ENCODE peak calls at places on chromosomes 4 and X, in ten cellular contexts. One of them, this sample, is unnamed.

GRCh38 chrX:119477812-119478232 is 9.6 kb downstream of the SLC25A5 start:
- DNase-seq in NCI-H187 treated with DMSO at 0.1 percent for 48 hours: no peak
- DNase-seq in kidney: no peak
- DNase-seq in caudate nucleus: no peak
- DNase-seq in psoas muscle: peak
- DNase-seq in naive thymus-derived CD4-positive, alpha-beta T cell: no peak
- DNase-seq in breast epithelium: no peak
- DNase-seq in left colon: no peak
- DNase-seq in activated CD4-positive, alpha-beta T cell treated with anti-CD3 and anti-CD28 coated beads for 24 hours: no peak
- DNase-seq in EL: peak
- DNase-seq in this sample: peak

GRCh38 chr4:114077610-114078009 is 98.2 kb upstream of the ARSJ start:
- DNase-seq in kidney: no peak
- DNase-seq in activated CD4-positive, alpha-beta T cell treated with anti-CD3 and anti-CD28 coated beads for 24 hours: no peak
- DNase-seq in caudate nucleus: no peak
- DNase-seq in EL: peak
- DNase-seq in breast epithelium: no peak
- DNase-seq in psoas muscle: no peak
- DNase-seq in NCI-H187 treated with DMSO at 0.1 percent for 48 hours: no peak
- DNase-seq in naive thymus-derived CD4-positive, alpha-beta T cell: no peak
- DNase-seq in left colon: no peak
- DNase-seq in this sample: peak

GRCh38 chrX:124256209-124256608 is 76.3 kb upstream of the TEX13D start:
- DNase-seq in NCI-H187 treated with DMSO at 0.1 percent for 48 hours: no peak
- DNase-seq in activated CD4-positive, alpha-beta T cell treated with anti-CD3 and anti-CD28 coated beads for 24 hours: no peak
- DNase-seq in breast epithelium: no peak
- DNase-seq in EL: peak
- DNase-seq in psoas muscle: no peak
- DNase-seq in naive thymus-derived CD4-positive, alpha-beta T cell: no peak
- DNase-seq in kidney: no peak
- DNase-seq in caudate nucleus: no peak
- DNase-seq in left colon: no peak
- DNase-seq in this sample: no peak

GRCh38 chr4:16750882-16751642 is 147.4 kb downstream of the LDB2 start:
- DNase-seq in EL: no peak
- DNase-seq in left colon: no peak
- DNase-seq in breast epithelium: no peak
- DNase-seq in naive thymus-derived CD4-positive, alpha-beta T cell: no peak
- DNase-seq in psoas muscle: no peak
- DNase-seq in NCI-H187 treated with DMSO at 0.1 percent for 48 hours: no peak
- DNase-seq in kidney: no peak
- DNase-seq in activated CD4-positive, alpha-beta T cell treated with anti-CD3 and anti-CD28 coated beads for 24 hours: no peak
- DNase-seq in caudate nucleus: no peak
- DNase-seq in this sample: no peak

GRCh38 chr4:139919513-139919912 is 234.5 kb downstream of the MAML3 start:
- DNase-seq in naive thymus-derived CD4-positive, alpha-beta T cell: no peak
- DNase-seq in psoas muscle: no peak
- DNase-seq in left colon: no peak
- DNase-seq in breast epithelium: peak
- DNase-seq in activated CD4-positive, alpha-beta T cell treated with anti-CD3 and anti-CD28 coated beads for 24 hours: no peak
- DNase-seq in NCI-H187 treated with DMSO at 0.1 percent for 48 hours: no peak
- DNase-seq in EL: peak
- DNase-seq in kidney: no peak
- DNase-seq in caudate nucleus: peak
- DNase-seq in this sample: no peak

GRCh38 chrX:108722561-108722960 is 13.8 kb downstream of the IRS4 start:
- DNase-seq in breast epithelium: no peak
- DNase-seq in caudate nucleus: no peak
- DNase-seq in kidney: no peak
- DNase-seq in left colon: no peak
- DNase-seq in NCI-H187 treated with DMSO at 0.1 percent for 48 hours: no peak
- DNase-seq in activated CD4-positive, alpha-beta T cell treated with anti-CD3 and anti-CD28 coated beads for 24 hours: no peak
- DNase-seq in psoas muscle: no peak
- DNase-seq in naive thymus-derived CD4-positive, alpha-beta T cell: no peak
- DNase-seq in EL: no peak
- DNase-seq in this sample: no peak

GRCh38 chrX:107562482-107562881 is 65.8 kb upstream of the PRPS1 start:
- DNase-seq in kidney: no peak
- DNase-seq in left colon: no peak
- DNase-seq in naive thymus-derived CD4-positive, alpha-beta T cell: no peak
- DNase-seq in caudate nucleus: no peak
- DNase-seq in EL: peak
- DNase-seq in activated CD4-positive, alpha-beta T cell treated with anti-CD3 and anti-CD28 coated beads for 24 hours: no peak
- DNase-seq in psoas muscle: no peak
- DNase-seq in NCI-H187 treated with DMSO at 0.1 percent for 48 hours: no peak
- DNase-seq in breast epithelium: no peak
- DNase-seq in this sample: no peak

GRCh38 chr4:185062606-185063005 is 44.3 kb downstream of the HELT start:
- DNase-seq in psoas muscle: no peak
- DNase-seq in left colon: no peak
- DNase-seq in naive thymus-derived CD4-positive, alpha-beta T cell: no peak
- DNase-seq in NCI-H187 treated with DMSO at 0.1 percent for 48 hours: no peak
- DNase-seq in activated CD4-positive, alpha-beta T cell treated with anti-CD3 and anti-CD28 coated beads for 24 hours: no peak
- DNase-seq in EL: no peak
- DNase-seq in breast epithelium: no peak
- DNase-seq in kidney: no peak
- DNase-seq in caudate nucleus: no peak
- DNase-seq in this sample: no peak

GRCh38 chrX:373641-374471 is 12.9 kb downstream of the PPP2R3B start:
- DNase-seq in activated CD4-positive, alpha-beta T cell treated with anti-CD3 and anti-CD28 coated beads for 24 hours: peak
- DNase-seq in kidney: no peak
- DNase-seq in left colon: no peak
- DNase-seq in naive thymus-derived CD4-positive, alpha-beta T cell: peak
- DNase-seq in EL: peak
- DNase-seq in breast epithelium: no peak
- DNase-seq in caudate nucleus: no peak
- DNase-seq in NCI-H187 treated with DMSO at 0.1 percent for 48 hours: no peak
- DNase-seq in psoas muscle: peak
- DNase-seq in this sample: no peak

This sample was measured in MCF 10A.